ENCODE peak calls at places on chromosomes 12 and 14, in six cellular contexts. C is A549, L is endothelial cell of umbilical vein, Z is WTC11, O is K562, R is NB4. X is an unnamed sample.

GRCh38 chr14:72792051-72792788 is 101.7 kb downstream of the DPF3 start:
- DNase-seq in O (no peak), Z (no peak), L (no peak), C (no peak), R (no peak), X (no peak)

GRCh38 chr14:28707814-28708213 is 58.8 kb upstream of the FOXG1 start:
- DNase-seq in L (no peak), Z (no peak), O (no peak), R (no peak), C (no peak), X (no peak)

GRCh38 chr12:66960704-66961690 is 282.1 kb upstream of the GRIP1 start:
- DNase-seq in R (no peak), L (no peak), O (no peak), C (no peak), Z (no peak), X (no peak)

GRCh38 chr14:57382283-57382682 is 8.1 kb upstream of the NAA30 start:
- DNase-seq in O (no peak), Z (no peak), L (peak), R (no peak), C (peak), X (no peak)

GRCh38 chr12:3772380-3772779 is 19.5 kb upstream of the CRACR2A start:
- DNase-seq in R (no peak), Z (no peak), O (no peak), C (no peak), L (peak), X (no peak)

GRCh38 chr12:110015132-110015531 is 15.9 kb downstream of the ANKRD13A start:
- DNase-seq in R (peak), L (peak), O (no peak), C (no peak), Z (no peak), X (no peak)

GRCh38 chr14:36505892-36506731 is 13.9 kb downstream of the NKX2-1 start:
- DNase-seq in C (no peak), Z (peak), O (no peak), R (no peak), L (no peak), X (no peak)

GRCh38 chr14:91750634-91751198 is 18.8 kb upstream of the CATSPERB start:
- DNase-seq in C (no peak), R (peak), Z (no peak), O (no peak), L (no peak), X (no peak)

GRCh38 chr14:86532219-86532618 is 1002.3 kb downstream of the FLRT2 start:
- DNase-seq in O (no peak), L (no peak), Z (no peak), C (no peak), R (no peak), X (no peak)

GRCh38 chr12:105470102-105470501 is 139.6 kb downstream of the C12orf75 start:
- DNase-seq in Z (no peak), C (no peak), R (no peak), L (no peak), O (no peak), X (no peak)

GRCh38 chr12:2382391-2383155 is 329.8 kb downstream of the CACNA1C start:
- DNase-seq in R (peak), C (no peak), L (no peak), O (no peak), Z (no peak), X (no peak)

DNA sequence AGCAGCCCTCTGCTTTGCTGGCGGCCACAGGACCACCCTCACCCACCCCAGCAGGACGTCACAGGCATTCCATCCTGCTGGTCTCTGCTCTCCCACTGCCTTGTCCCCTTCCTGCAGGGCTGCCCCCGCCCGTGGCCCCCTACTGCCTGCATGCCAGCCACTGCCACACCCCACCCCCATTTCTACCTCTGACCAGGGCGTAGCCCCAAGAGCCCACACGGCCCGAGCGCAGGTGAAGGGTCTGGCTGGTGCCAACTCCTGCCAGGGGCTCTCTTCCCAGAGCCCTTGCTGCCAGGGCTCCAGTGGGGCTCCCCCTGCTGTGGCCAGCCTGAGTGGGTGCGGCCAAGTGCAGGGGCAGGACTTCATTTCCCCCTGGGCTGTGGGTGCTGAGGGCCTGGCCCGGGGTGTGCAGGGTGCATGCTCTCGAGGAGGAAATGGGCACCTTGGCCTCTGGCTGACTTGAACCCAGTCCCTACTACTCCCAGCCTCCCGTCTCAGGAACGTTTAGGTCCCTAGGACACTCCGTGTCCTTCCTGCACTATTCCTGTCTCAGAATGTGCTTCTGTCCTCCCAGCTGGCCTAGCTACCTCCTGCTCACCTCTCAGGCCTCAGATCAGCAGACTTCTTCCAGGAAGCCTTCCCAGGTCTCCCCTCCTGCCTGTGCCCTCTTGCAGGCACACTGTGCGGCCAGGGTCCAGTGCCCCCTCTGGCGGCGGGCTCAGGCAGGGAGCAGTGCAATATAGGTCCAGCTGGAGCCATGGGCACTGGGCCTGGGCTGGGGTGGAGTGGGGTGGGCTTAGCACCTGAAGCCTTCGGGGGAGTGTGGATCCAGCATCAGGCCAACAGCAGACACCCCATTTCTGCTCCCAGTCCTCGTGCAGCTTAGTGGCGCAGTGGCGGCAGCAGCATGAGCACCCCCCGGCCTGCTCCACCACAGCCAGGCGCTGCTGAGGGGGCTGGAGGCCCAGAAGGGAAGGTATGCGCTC is 1.4 kb downstream of the LBHD2 start:
- DNase-seq in Z (peak), C (no peak), L (no peak), O (no peak), R (no peak), X (peak)
- TF ChIP-seq MAX in Z (no peak), C (no peak), L (no peak), O (no peak), R (no peak), X (peak)

DNA sequence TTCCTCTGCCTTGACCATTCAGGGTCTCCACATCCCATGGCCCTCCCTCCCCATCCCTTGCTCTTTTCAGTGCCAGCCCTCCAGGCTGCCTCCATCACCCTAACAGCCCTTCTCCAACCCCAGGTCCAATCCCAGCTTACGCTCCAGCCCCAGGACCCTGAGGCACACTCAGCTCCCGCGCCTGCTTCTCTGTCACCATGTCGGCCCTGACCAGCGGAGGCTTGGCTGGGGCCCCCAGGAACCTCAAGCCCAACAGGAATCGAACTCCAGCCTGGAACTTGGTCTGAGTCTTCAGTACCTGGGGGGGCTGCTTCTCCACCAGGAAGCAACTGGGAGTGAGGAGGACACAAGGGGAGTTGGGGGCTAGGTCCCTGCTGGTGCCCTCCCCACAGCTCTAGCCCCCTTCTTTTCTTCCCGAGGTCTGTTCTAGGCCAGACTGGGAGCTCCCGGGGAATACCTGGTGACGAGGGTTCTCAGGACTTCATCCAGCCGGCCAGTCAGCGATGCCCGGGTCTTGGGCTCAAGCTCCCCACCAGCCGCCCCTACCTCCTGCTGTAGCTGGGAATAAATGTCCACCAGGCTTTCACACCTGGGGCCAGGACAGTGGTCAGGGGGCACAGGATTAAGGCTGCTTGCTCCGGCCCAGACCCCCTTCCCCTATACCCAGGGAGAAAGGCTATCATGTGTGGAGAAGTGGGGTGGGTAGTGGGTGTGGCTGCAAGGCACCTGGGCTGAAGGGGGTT is 6.0 kb downstream of the STAT6 start:
- DNase-seq in R (no peak), Z (no peak), L (no peak), C (no peak), O (no peak), X (no peak)
- TF ChIP-seq MAX in R (no peak), Z (no peak), L (no peak), C (no peak), O (no peak), X (no peak)

GRCh38 chr12:79661629-79662028 is 29.1 kb downstream of the PAWR start:
- DNase-seq in Z (no peak), R (no peak), O (no peak), C (no peak), L (no peak), X (no peak)
- TF ChIP-seq MAX in Z (no peak), R (no peak), O (no peak), C (no peak), L (no peak), X (no peak)

DNA sequence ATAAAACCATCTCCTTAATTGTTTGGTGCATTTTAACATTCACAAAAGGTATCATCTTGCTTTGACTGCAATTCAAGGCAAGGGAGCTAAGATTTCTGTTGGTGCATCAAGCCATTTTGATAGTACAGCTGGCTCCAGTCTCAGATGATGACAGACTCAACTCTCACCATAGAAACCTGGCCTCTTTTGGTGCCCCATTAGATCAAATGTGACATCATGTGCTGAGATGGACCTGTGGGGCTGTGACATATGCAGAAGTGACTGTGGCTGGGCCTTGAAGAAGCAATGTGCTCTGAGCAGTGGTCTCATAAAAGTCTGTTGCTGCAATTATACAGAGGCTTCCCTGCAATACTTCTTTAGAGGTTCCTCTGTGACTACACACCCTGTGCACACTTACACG is 88.4 kb downstream of the SLC2A13 start:
- DNase-seq in C (no peak), R (peak), Z (no peak), L (no peak), O (no peak), X (no peak)
- TF ChIP-seq MAX in C (no peak), R (peak), Z (no peak), L (no peak), O (no peak), X (no peak)

GRCh38 chr14:39033371-39033770 is 69.7 kb downstream of the SEC23A start:
- DNase-seq in Z (no peak), O (no peak), C (no peak), L (peak), R (no peak), X (no peak)
- TF ChIP-seq MAX in Z (no peak), O (no peak), C (no peak), L (no peak), R (no peak), X (no peak)

GRCh38 chr14:65016461-65016860 is 29.8 kb downstream of the FNTB start:
- DNase-seq in Z (no peak), R (no peak), O (no peak), C (no peak), L (no peak), X (no peak)
- TF ChIP-seq MAX in Z (no peak), R (no peak), O (no peak), C (no peak), L (no peak), X (no peak)

DNA sequence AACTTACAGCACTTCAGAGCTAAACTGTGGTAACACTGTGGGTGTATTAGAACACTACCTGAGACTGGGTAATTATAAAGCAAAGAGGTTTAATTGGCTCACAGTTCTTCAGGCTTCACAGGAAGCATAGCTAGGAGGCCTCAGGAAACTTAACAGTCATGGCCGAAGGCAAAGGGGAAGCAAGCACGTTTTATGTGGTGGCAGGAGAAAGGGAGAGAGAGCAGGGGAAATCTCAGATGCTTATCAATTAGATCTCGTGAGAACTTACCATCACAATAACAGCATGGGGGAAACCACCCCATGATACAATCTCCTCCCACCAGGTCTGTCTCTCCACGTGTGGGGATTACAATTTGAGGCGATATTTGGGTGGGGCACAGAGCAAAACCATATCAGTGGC is 512.6 kb downstream of the RERGL start:
- DNase-seq in Z (no peak), C (no peak), L (no peak), R (peak), O (no peak), X (no peak)
- TF ChIP-seq MAX in Z (no peak), C (no peak), L (no peak), R (no peak), O (no peak), X (no peak)

GRCh38 chr12:124434951-124435805 is 132.2 kb downstream of the NCOR2 start:
- DNase-seq in L (no peak), C (no peak), R (no peak), Z (no peak), O (no peak), X (no peak)

GRCh38 chr12:124432376-124432775 is 135.0 kb downstream of the NCOR2 start:
- DNase-seq in L (no peak), C (no peak), R (peak), O (no peak), Z (no peak), X (no peak)

GRCh38 chr12:124434364-124434763 is 133.0 kb downstream of the NCOR2 start:
- DNase-seq in O (no peak), C (no peak), R (no peak), Z (no peak), L (no peak), X (no peak)

GRCh38 chr12:124433906-124434305 is 133.5 kb downstream of the NCOR2 start:
- DNase-seq in C (no peak), R (no peak), Z (no peak), O (no peak), L (no peak), X (no peak)

DNA sequence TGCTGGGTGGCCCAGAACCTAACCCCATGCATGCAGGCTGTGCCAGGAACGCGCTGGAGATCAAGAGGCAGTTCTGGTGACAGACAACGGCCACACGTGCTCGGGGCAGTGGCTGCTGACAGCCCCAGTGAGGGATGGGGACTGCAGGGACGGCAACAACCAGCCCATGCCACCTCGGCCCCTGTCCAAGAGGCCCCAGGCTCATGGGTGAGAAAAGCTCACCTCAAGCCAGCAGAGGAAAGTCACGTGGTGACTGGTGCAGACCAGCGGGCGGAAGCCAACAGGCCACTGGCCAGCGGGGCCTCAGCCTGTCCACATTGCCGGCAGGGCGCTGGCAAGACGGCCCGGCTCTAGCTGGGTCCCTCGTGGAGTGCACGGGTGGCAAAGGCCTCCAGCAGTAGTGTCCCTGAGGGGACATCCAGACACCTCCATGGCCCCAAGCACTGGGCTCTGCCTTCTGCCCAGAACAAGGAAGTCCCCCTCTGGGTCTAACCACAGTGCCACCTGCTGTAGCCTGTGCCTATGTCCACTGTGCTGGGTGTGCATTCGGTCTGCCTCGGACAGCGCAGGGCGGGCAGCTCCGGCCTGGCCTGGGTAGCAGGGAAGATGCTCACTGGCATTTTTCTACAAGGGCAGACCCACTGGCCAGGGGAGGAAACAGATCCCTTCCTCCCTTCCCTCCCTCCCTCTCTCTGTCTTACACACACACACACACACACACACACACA is 134.1 kb downstream of the NCOR2 start:
- DNase-seq in O (no peak), L (no peak), R (peak), C (no peak), Z (no peak), X (no peak)
- TF ChIP-seq MAX in O (no peak), L (no peak), R (peak), C (no peak), Z (no peak), X (no peak)

X was measured in H1.